ENCODE peak calls at places on chromosomes 6 and 20, in four cellular contexts. One of them, this sample, is unnamed.

GRCh38 chr6:125066964-125067363 is 86.6 kb upstream of the TPD52L1 start:
- DNase-seq in HFFc6: no peak
- DNase-seq in cardiac muscle cell: peak
- DNase-seq in fibroblast of villous mesenchyme: peak
- DNase-seq in this sample: no peak

GRCh38 chr20:860891-861290 is 27.4 kb downstream of the FAM110A start:
- DNase-seq in fibroblast of villous mesenchyme: no peak
- DNase-seq in cardiac muscle cell: no peak
- DNase-seq in HFFc6: no peak
- DNase-seq in this sample: no peak

GRCh38 chr6:169829786-169830185 is 78.4 kb downstream of the ERMARD start:
- DNase-seq in fibroblast of villous mesenchyme: no peak
- DNase-seq in HFFc6: no peak
- DNase-seq in cardiac muscle cell: no peak
- DNase-seq in this sample: no peak

GRCh38 chr6:119128252-119128912 is 49.9 kb upstream of the FAM184A start:
- DNase-seq in fibroblast of villous mesenchyme: peak
- DNase-seq in cardiac muscle cell: peak
- DNase-seq in HFFc6: no peak
- DNase-seq in this sample: no peak

GRCh38 chr6:157019115-157019628 is 242.0 kb downstream of the ARID1B start:
- DNase-seq in HFFc6: peak
- DNase-seq in fibroblast of villous mesenchyme: peak
- DNase-seq in cardiac muscle cell: no peak
- DNase-seq in this sample: no peak

GRCh38 chr20:32623667-32624157 is 38.6 kb upstream of the NOL4L start:
- DNase-seq in HFFc6: no peak
- DNase-seq in fibroblast of villous mesenchyme: no peak
- DNase-seq in cardiac muscle cell: no peak
- DNase-seq in this sample: no peak

GRCh38 chr6:107830060-107830459 is 5.9 kb upstream of the SCML4 start:
- DNase-seq in HFFc6: no peak
- DNase-seq in cardiac muscle cell: no peak
- DNase-seq in fibroblast of villous mesenchyme: no peak
- DNase-seq in this sample: no peak

GRCh38 chr6:142796571-142796970 is 148.4 kb downstream of the HIVEP2 start:
- DNase-seq in HFFc6: no peak
- DNase-seq in cardiac muscle cell: peak
- DNase-seq in fibroblast of villous mesenchyme: peak
- DNase-seq in this sample: no peak

GRCh38 chr6:157830354-157831017 is 7.4 kb downstream of the SNX9 start:
- DNase-seq in fibroblast of villous mesenchyme: no peak
- DNase-seq in HFFc6: no peak
- DNase-seq in cardiac muscle cell: no peak
- DNase-seq in this sample: no peak

GRCh38 chr6:53048431-53049195 is 16.6 kb upstream of the FBXO9 start:
- DNase-seq in HFFc6: peak
- DNase-seq in fibroblast of villous mesenchyme: peak
- DNase-seq in cardiac muscle cell: peak
- DNase-seq in this sample: no peak

GRCh38 chr6:43709654-43710303 is 22.2 kb upstream of the MRPS18A start:
- DNase-seq in cardiac muscle cell: peak
- DNase-seq in fibroblast of villous mesenchyme: peak
- DNase-seq in HFFc6: no peak
- DNase-seq in this sample: no peak

GRCh38 chr6:66897576-66897975 is 1190.5 kb upstream of the EYS start:
- DNase-seq in HFFc6: no peak
- DNase-seq in cardiac muscle cell: peak
- DNase-seq in fibroblast of villous mesenchyme: peak
- DNase-seq in this sample: no peak

GRCh38 chr6:14880717-14881116 is 365.2 kb upstream of the JARID2 start:
- DNase-seq in cardiac muscle cell: peak
- DNase-seq in fibroblast of villous mesenchyme: no peak
- DNase-seq in HFFc6: no peak
- DNase-seq in this sample: no peak

GRCh38 chr20:41245086-41245707 is 72.3 kb downstream of the ZHX3 start:
- DNase-seq in HFFc6: no peak
- DNase-seq in fibroblast of villous mesenchyme: peak
- DNase-seq in cardiac muscle cell: peak
- DNase-seq in this sample: no peak

GRCh38 chr6:78020586-78020985 is 367.7 kb downstream of the MEI4 start:
- DNase-seq in HFFc6: no peak
- DNase-seq in cardiac muscle cell: no peak
- DNase-seq in fibroblast of villous mesenchyme: no peak
- DNase-seq in this sample: no peak

GRCh38 chr6:36911946-36912555 is 26.3 kb downstream of the C6orf89 start:
- DNase-seq in fibroblast of villous mesenchyme: no peak
- DNase-seq in HFFc6: no peak
- DNase-seq in cardiac muscle cell: no peak
- DNase-seq in this sample: no peak

GRCh38 chr20:32480361-32481199 is 104.6 kb downstream of the NOL4L start:
- DNase-seq in fibroblast of villous mesenchyme: no peak
- DNase-seq in cardiac muscle cell: no peak
- DNase-seq in HFFc6: no peak
- DNase-seq in this sample: no peak

GRCh38 chr20:47359533-47360206 is 3.2 kb upstream of the ZMYND8 start:
- DNase-seq in cardiac muscle cell: no peak
- DNase-seq in HFFc6: no peak
- DNase-seq in fibroblast of villous mesenchyme: no peak
- DNase-seq in this sample: no peak

GRCh38 chr20:49872056-49872455 is 43.3 kb downstream of the SPATA2 start:
- DNase-seq in fibroblast of villous mesenchyme: no peak
- DNase-seq in HFFc6: no peak
- DNase-seq in cardiac muscle cell: no peak
- DNase-seq in this sample: no peak

GRCh38 chr6:126094411-126094810 is 108.1 kb downstream of the TRMT11 start:
- DNase-seq in cardiac muscle cell: no peak
- DNase-seq in HFFc6: no peak
- DNase-seq in fibroblast of villous mesenchyme: no peak
- DNase-seq in this sample: no peak

GRCh38 chr6:138089325-138089724 is 17.9 kb downstream of the PERP start:
- DNase-seq in cardiac muscle cell: no peak
- DNase-seq in fibroblast of villous mesenchyme: no peak
- DNase-seq in HFFc6: no peak
- DNase-seq in this sample: no peak

GRCh38 chr6:34331361-34332050 is 61.0 kb downstream of the NUDT3 start:
- DNase-seq in cardiac muscle cell: peak
- DNase-seq in fibroblast of villous mesenchyme: no peak
- DNase-seq in HFFc6: no peak
- DNase-seq in this sample: no peak

GRCh38 chr6:47535316-47536046 is 57.9 kb downstream of the CD2AP start:
- DNase-seq in cardiac muscle cell: peak
- DNase-seq in HFFc6: no peak
- DNase-seq in fibroblast of villous mesenchyme: no peak
- DNase-seq in this sample: no peak
- TF ChIP-seq CTCF in cardiac muscle cell: no peak
- TF ChIP-seq CTCF in HFFc6: no peak
- TF ChIP-seq CTCF in fibroblast of villous mesenchyme: no peak
- TF ChIP-seq CTCF in this sample: no peak

DNA sequence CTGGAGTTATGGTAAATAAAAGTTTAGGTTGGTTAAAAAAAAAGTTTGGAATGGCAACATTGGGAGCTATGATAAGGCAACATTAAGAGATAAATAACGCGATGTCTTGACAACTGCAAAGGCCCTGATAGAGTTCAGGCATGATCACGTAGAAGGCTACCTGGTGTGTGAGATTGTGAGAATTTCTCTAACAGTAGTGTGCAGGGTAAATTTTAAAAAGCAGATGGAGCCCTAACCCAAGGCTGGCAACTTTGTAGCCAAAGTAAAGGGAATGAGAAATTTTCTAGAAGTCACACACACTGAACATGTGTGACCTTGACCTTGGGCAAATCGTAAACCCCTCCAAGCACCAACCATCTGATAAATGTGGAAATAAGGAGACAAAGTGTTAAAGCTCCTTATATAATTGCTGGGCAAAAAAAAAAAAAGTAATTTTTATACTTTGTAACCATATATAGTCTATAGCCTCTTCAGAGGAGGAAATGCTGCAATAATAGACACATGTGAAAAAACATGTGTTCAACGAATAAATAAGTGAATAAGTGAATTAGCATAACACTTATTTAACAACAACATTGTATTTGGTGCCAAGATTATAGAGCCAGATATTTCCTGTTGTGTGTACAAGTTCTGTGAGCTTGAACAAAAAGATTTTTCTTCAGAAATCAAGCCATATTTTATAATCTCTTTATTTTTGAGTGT is 18.2 kb downstream of the KCNQ5 start:
- DNase-seq in fibroblast of villous mesenchyme: no peak
- DNase-seq in cardiac muscle cell: no peak
- DNase-seq in HFFc6: no peak
- DNase-seq in this sample: no peak
- TF ChIP-seq CTCF in fibroblast of villous mesenchyme: peak
- TF ChIP-seq CTCF in cardiac muscle cell: peak
- TF ChIP-seq CTCF in HFFc6: no peak
- TF ChIP-seq CTCF in this sample: no peak

DNA sequence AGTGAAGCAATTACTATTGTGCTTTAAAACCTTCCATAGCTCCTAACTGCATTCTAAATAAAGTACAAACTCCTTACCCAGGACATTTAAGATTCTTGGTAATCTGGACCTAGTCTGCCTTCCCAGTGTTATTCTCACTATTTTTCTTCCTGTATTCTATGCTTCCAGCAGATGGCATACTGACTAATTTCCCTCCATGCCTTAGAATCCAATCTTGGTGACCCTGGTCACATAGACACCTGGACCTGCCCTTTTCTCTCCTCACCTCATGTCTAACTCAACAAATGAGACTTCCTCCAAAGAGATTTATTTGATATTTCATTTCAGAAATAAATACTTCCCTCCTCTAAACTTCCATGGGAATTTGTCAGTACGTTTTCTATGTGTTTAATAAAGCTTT is 25.8 kb downstream of the ROS1 start:
- DNase-seq in cardiac muscle cell: peak
- DNase-seq in HFFc6: no peak
- DNase-seq in fibroblast of villous mesenchyme: peak
- DNase-seq in this sample: no peak
- TF ChIP-seq CTCF in cardiac muscle cell: peak
- TF ChIP-seq CTCF in HFFc6: peak
- TF ChIP-seq CTCF in fibroblast of villous mesenchyme: peak
- TF ChIP-seq CTCF in this sample: peak

GRCh38 chr6:146545608-146546007 is 2.0 kb downstream of the RAB32 start:
- DNase-seq in cardiac muscle cell: peak
- DNase-seq in HFFc6: peak
- DNase-seq in fibroblast of villous mesenchyme: peak
- DNase-seq in this sample: no peak

GRCh38 chr6:146542881-146543210 is 787 bp upstream of the RAB32 start:
- DNase-seq in HFFc6: no peak
- DNase-seq in cardiac muscle cell: no peak
- DNase-seq in fibroblast of villous mesenchyme: no peak
- DNase-seq in this sample: no peak

GRCh38 chr6:146544783-146545182 is 1.1 kb downstream of the RAB32 start:
- DNase-seq in fibroblast of villous mesenchyme: no peak
- DNase-seq in cardiac muscle cell: peak
- DNase-seq in HFFc6: no peak
- DNase-seq in this sample: no peak

GRCh38 chr6:146543940-146544661 is 468 bp downstream of the RAB32 start:
- DNase-seq in cardiac muscle cell: peak
- DNase-seq in HFFc6: peak
- DNase-seq in fibroblast of villous mesenchyme: peak
- DNase-seq in this sample: no peak

DNA sequence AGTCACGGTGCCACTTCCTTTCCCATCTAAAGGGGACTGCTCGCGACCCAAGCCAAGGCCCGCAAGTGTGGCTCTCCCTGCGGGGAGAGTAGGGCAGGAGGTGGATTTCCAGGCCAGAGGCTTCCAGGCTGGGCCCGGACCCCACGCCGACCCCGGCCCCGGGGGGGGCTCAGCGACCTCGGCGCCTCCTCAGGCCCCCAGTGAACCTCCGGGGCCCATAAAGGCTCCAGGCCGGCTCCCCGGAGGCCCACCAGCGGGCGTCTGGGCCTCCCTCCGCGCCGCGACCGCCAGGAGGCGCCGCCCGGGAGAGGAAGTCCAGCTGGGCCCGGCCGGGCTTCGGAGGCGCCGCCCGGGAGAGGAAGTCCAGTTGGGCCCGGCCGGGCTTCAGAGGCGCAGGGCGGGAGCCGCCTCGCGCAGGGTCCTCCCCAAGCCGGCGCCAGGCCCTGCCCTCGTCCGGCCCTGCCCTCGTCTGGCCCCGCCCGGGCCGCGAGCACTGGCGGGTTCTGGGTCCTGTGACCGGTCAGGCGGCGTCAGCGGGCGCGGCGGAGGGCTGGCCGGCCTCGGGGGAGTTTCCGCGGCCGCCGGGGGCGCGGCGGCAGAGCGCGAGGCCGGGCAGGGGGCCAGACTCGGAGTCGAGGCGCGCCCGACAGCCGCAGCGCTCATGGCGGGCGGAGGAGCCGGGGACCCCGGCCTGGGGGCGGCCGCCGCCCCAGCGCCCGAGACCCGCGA is at the start of gene RAB32:
- DNase-seq in cardiac muscle cell: peak
- DNase-seq in HFFc6: peak
- DNase-seq in fibroblast of villous mesenchyme: peak
- DNase-seq in this sample: peak
- TF ChIP-seq CTCF in cardiac muscle cell: peak
- TF ChIP-seq CTCF in HFFc6: peak
- TF ChIP-seq CTCF in fibroblast of villous mesenchyme: peak
- TF ChIP-seq CTCF in this sample: peak

DNA sequence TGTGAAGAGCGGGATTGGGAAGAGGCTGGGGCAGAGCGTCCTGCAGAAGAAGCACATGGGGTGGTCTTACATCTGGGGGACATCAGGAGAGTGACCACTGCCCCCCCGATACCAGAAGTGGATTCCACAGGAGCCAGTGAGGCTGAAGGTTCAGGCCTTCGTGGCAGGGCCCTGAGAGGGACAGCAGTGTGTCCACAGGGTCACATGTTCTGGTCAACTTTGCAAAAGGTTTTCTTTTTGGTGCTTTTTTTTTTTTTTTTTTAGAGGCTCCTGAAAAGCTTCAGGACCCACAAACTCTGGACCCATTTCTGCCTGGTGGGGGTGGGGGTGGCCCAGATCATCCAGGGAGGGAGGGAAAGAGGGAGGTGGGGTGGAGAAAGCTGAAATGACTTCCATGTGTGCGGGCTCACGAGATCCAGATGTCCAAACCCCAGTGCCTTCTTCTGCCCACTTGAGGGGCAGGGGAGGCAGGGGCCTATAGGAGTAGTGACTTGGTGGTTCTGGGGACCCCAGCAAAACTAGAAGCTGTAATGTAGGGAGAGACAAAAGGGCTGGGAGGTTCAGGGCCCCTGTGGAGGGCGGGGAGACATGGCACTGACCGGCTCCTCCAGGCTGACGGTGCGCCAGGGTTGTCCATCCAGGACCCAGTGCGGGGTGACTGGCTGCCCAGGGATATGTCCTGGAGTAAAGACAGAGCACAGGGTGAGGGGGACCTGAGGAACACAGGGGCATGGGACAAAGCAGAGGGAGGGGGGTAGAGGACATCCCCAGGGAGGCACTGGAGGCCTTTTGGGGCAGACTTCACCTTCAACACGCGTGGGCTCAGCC is 2.7 kb downstream of the ADAM33 start:
- DNase-seq in HFFc6: no peak
- DNase-seq in fibroblast of villous mesenchyme: peak
- DNase-seq in cardiac muscle cell: no peak
- DNase-seq in this sample: no peak
- TF ChIP-seq CTCF in HFFc6: no peak
- TF ChIP-seq CTCF in fibroblast of villous mesenchyme: no peak
- TF ChIP-seq CTCF in cardiac muscle cell: no peak
- TF ChIP-seq CTCF in this sample: no peak

This sample was measured in AG09319.